ENCODE peak calls at places on chromosomes 6 and 20, in four cellular contexts. G, H, B and F are unnamed samples.

GRCh38 chr6:18101271-18101670 is 21.2 kb downstream of the NHLRC1 start:
- DNase-seq in H (no peak), B (no peak), G (peak), F (no peak)

GRCh38 chr6:156065838-156066237 is 610.2 kb upstream of the NOX3 start:
- DNase-seq in B (no peak), H (no peak), G (no peak), F (no peak)

GRCh38 chr6:141484726-141485125 is 648.0 kb upstream of the GJE1 start:
- DNase-seq in B (no peak), H (no peak), G (peak), F (no peak)

GRCh38 chr6:53359843-53360834 is 11.4 kb upstream of the ELOVL5 start:
- DNase-seq in B (no peak), G (peak), H (no peak), F (peak)

GRCh38 chr6:136178749-136179148 is 71.4 kb downstream of the MTFR2 start:
- DNase-seq in G (no peak), H (no peak), B (no peak), F (no peak)

GRCh38 chr6:1388081-1388926 is 1.1 kb upstream of the FOXF2 start:
- DNase-seq in B (peak), H (no peak), G (peak), F (no peak)

GRCh38 chr6:127119361-127120108 is 1.1 kb downstream of the RSPO3 start:
- DNase-seq in B (peak), G (no peak), H (no peak), F (peak)

GRCh38 chr20:18363708-18364107 is 75.4 kb downstream of the ZNF133 start:
- DNase-seq in H (no peak), G (no peak), B (no peak), F (no peak)

GRCh38 chr6:166330612-166331011 is 11.7 kb downstream of the SFT2D1 start:
- DNase-seq in H (peak), G (peak), B (peak), F (peak)

GRCh38 chr6:44439270-44440045 is 52.0 kb downstream of the CDC5L start:
- DNase-seq in G (peak), B (no peak), H (no peak), F (no peak)

GRCh38 chr6:13357551-13358075 is 29.3 kb upstream of the TBC1D7 start:
- DNase-seq in B (peak), G (peak), H (no peak), F (no peak)

GRCh38 chr6:169813969-169814368 is 62.5 kb downstream of the ERMARD start:
- DNase-seq in B (no peak), G (no peak), H (no peak), F (no peak)

GRCh38 chr6:138592698-138593097 is 93.4 kb upstream of the NHSL1 start:
- DNase-seq in H (no peak), B (no peak), G (no peak), F (no peak)
- H3K56ac ChIP-seq in H (no peak), B (no peak), G (peak), F (no peak)

GRCh38 chr20:14538433-14538832 is 201.0 kb upstream of the FLRT3 start:
- DNase-seq in B (no peak), G (no peak), H (no peak), F (no peak)
- H3K56ac ChIP-seq in B (no peak), G (no peak), H (no peak), F (no peak)

DNA sequence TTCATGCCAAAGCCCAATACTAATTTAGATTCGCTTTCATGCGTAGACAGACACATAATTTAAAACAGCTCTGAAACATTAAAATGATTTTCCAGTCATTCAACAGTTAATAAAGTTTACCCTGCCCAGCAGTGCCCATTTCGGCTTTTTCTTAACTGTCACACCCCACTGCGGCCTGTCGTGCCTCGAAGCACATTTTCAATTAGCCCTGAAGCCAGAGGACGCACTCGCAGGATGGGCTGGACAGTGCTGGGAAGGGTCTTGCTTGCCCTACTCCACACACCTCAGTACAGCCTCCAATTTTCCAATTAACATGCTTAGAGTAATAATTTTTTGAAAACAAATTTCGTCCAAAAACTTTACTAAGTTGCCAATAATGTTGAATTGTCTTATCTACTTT is 35.3 kb downstream of the TAF4 start:
- DNase-seq in G (no peak), B (no peak), H (no peak), F (no peak)
- H3K56ac ChIP-seq in G (no peak), B (no peak), H (no peak), F (no peak)

GRCh38 chr6:87965806-87966205 is 81.8 kb upstream of the SPACA1 start:
- DNase-seq in B (no peak), H (no peak), G (no peak), F (no peak)

GRCh38 chr6:87971605-87972262 is 75.9 kb upstream of the SPACA1 start:
- DNase-seq in B (no peak), G (no peak), H (no peak), F (no peak)

GRCh38 chr6:87972279-87972678 is 75.4 kb upstream of the SPACA1 start:
- DNase-seq in B (no peak), H (no peak), G (no peak), F (no peak)

GRCh38 chr6:87968435-87969278 is 79.0 kb upstream of the SPACA1 start:
- DNase-seq in G (no peak), B (peak), H (no peak), F (peak)
- H3K56ac ChIP-seq in G (no peak), B (no peak), H (no peak), F (no peak)